ENCODE peak calls at places on chromosome 14, in six cellular contexts. One of them, this sample, is unnamed.
A peak's percentile ranks its signal among the peaks of the same experiment; 100 is the strongest.

GRCh38 chr14:98345186-98345585 is 926.8 kb downstream of the BCL11B start:
- DNase-seq in K562: no peak
- DNase-seq in colonic mucosa: no peak
- DNase-seq in mesenchymal stem cell: no peak
- DNase-seq in endothelial cell of umbilical vein: no peak
- DNase-seq in GM23248: no peak
- DNase-seq in this sample: no peak

GRCh38 chr14:106507354-106507753 is 981.0 kb downstream of the TMEM121 start:
- DNase-seq in K562: no peak
- DNase-seq in colonic mucosa: no peak
- DNase-seq in mesenchymal stem cell: no peak
- DNase-seq in endothelial cell of umbilical vein: no peak
- DNase-seq in GM23248: no peak
- DNase-seq in this sample: no peak

GRCh38 chr14:78543433-78543832 is 373.3 kb downstream of the NRXN3 start:
- DNase-seq in K562: no peak
- DNase-seq in colonic mucosa: no peak
- DNase-seq in mesenchymal stem cell: no peak
- DNase-seq in endothelial cell of umbilical vein: no peak
- DNase-seq in GM23248: no peak
- DNase-seq in this sample: no peak

GRCh38 chr14:67569011-67569650 is 30.9 kb downstream of the PIGH start:
- DNase-seq in K562: no peak
- DNase-seq in colonic mucosa: no peak
- DNase-seq in mesenchymal stem cell: no peak
- DNase-seq in endothelial cell of umbilical vein: no peak
- DNase-seq in GM23248: no peak
- DNase-seq in this sample: no peak

GRCh38 chr14:39023939-39024871 is 78.8 kb downstream of the SEC23A start:
- DNase-seq in K562: no peak
- DNase-seq in colonic mucosa: no peak
- DNase-seq in mesenchymal stem cell: no peak
- DNase-seq in endothelial cell of umbilical vein: no peak
- DNase-seq in GM23248: no peak
- DNase-seq in this sample: no peak

GRCh38 chr14:46717211-46717610 is 65.6 kb upstream of the RPL10L start:
- DNase-seq in K562: no peak
- DNase-seq in colonic mucosa: no peak
- DNase-seq in mesenchymal stem cell: peak; percentile 57
- DNase-seq in endothelial cell of umbilical vein: no peak
- DNase-seq in GM23248: no peak
- DNase-seq in this sample: no peak

GRCh38 chr14:105398726-105399440 is 545 bp downstream of the TEX22 start:
- DNase-seq in K562: peak; percentile 67
- DNase-seq in colonic mucosa: no peak
- DNase-seq in mesenchymal stem cell: no peak
- DNase-seq in endothelial cell of umbilical vein: peak; percentile 71
- DNase-seq in GM23248: peak; percentile 51
- DNase-seq in this sample: no peak

GRCh38 chr14:95496111-95496681 is 20.3 kb downstream of the SYNE3 start:
- DNase-seq in K562: no peak
- DNase-seq in colonic mucosa: no peak
- DNase-seq in mesenchymal stem cell: peak; percentile 87
- DNase-seq in endothelial cell of umbilical vein: peak; percentile 10
- DNase-seq in GM23248: peak; percentile 42
- DNase-seq in this sample: no peak

GRCh38 chr14:43894534-43894933 is 612.5 kb downstream of the FSCB start:
- DNase-seq in K562: peak; percentile 25
- DNase-seq in colonic mucosa: no peak
- DNase-seq in mesenchymal stem cell: peak; percentile 9
- DNase-seq in endothelial cell of umbilical vein: no peak
- DNase-seq in GM23248: peak; percentile 38
- DNase-seq in this sample: no peak

GRCh38 chr14:36520601-36521525 is 831 bp upstream of the NKX2-1 start:
- DNase-seq in K562: peak; percentile 29
- DNase-seq in colonic mucosa: peak; percentile 46
- DNase-seq in mesenchymal stem cell: peak; percentile 30
- DNase-seq in endothelial cell of umbilical vein: peak; percentile 6
- DNase-seq in GM23248: peak; percentile 58
- DNase-seq in this sample: no peak

GRCh38 chr14:28061006-28061405 is 705.6 kb upstream of the FOXG1 start:
- DNase-seq in K562: no peak
- DNase-seq in colonic mucosa: no peak
- DNase-seq in mesenchymal stem cell: no peak
- DNase-seq in endothelial cell of umbilical vein: no peak
- DNase-seq in GM23248: no peak
- DNase-seq in this sample: no peak

GRCh38 chr14:69713976-69714716 is 52.8 kb upstream of the SRSF5 start:
- DNase-seq in K562: no peak
- DNase-seq in colonic mucosa: peak; percentile 69
- DNase-seq in mesenchymal stem cell: no peak
- DNase-seq in endothelial cell of umbilical vein: peak; percentile 47
- DNase-seq in GM23248: no peak
- DNase-seq in this sample: no peak

GRCh38 chr14:76151398-76152332 is at the start of gene GPATCH2L:
- DNase-seq in K562: peak; percentile 96
- DNase-seq in colonic mucosa: peak; percentile 97
- DNase-seq in mesenchymal stem cell: peak; percentile 94
- DNase-seq in endothelial cell of umbilical vein: peak; percentile 86
- DNase-seq in GM23248: peak; percentile 95
- DNase-seq in this sample: peak; percentile 26

GRCh38 chr14:81727243-81727642 is 193.6 kb upstream of the SEL1L start:
- DNase-seq in K562: no peak
- DNase-seq in colonic mucosa: no peak
- DNase-seq in mesenchymal stem cell: no peak
- DNase-seq in endothelial cell of umbilical vein: no peak
- DNase-seq in GM23248: no peak
- DNase-seq in this sample: peak; percentile 20

GRCh38 chr14:71556730-71557129 is 375.5 kb upstream of the RGS6 start:
- DNase-seq in K562: no peak
- DNase-seq in colonic mucosa: no peak
- DNase-seq in mesenchymal stem cell: no peak
- DNase-seq in endothelial cell of umbilical vein: no peak
- DNase-seq in GM23248: no peak
- DNase-seq in this sample: no peak

GRCh38 chr14:70567791-70568190 is 32.7 kb downstream of the MED6 start:
- DNase-seq in K562: peak; percentile 10
- DNase-seq in colonic mucosa: peak; percentile 23
- DNase-seq in mesenchymal stem cell: peak; percentile 46
- DNase-seq in endothelial cell of umbilical vein: peak; percentile 51
- DNase-seq in GM23248: peak; percentile 56
- DNase-seq in this sample: no peak

GRCh38 chr14:94500264-94500663 is 9.0 kb downstream of the SERPINA12 start:
- DNase-seq in K562: no peak
- DNase-seq in colonic mucosa: no peak
- DNase-seq in mesenchymal stem cell: no peak
- DNase-seq in endothelial cell of umbilical vein: no peak
- DNase-seq in GM23248: no peak
- DNase-seq in this sample: no peak

DNA sequence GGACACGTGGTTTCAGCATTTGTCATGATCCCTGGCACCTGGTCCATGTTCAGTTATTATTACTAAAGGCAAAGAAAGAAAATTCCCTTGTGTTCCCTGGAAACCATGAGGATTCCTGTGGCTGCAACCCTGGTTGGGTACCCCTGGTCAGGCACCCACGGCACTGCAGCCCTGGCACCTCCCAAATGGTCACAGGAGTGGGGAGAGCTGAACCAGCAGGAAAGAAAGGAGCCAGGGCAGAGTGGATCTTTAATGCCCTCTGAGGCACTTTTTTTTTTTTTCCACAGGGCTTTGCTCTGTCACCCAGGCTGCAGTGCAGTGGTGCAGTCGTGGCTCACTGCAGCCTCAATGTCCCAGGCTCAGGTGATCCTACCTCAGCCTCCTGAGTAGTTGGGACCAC is 17.5 kb downstream of the CINP start:
- DNase-seq in K562: no peak
- DNase-seq in colonic mucosa: no peak
- DNase-seq in mesenchymal stem cell: no peak
- DNase-seq in endothelial cell of umbilical vein: no peak
- DNase-seq in GM23248: no peak
- DNase-seq in this sample: no peak
- H3K9ac ChIP-seq in K562: no peak overlapping the region
- H3K9ac ChIP-seq in colonic mucosa: no peak overlapping the region
- H3K9ac ChIP-seq in mesenchymal stem cell: no peak overlapping the region
- H3K9ac ChIP-seq in endothelial cell of umbilical vein: no peak overlapping the region
- H3K9ac ChIP-seq in GM23248: no peak overlapping the region
- H3K9ac ChIP-seq in this sample: no peak overlapping the region

GRCh38 chr14:102511538-102511937 is 2.0 kb upstream of the ANKRD9 start:
- DNase-seq in K562: no peak
- DNase-seq in colonic mucosa: peak; percentile 83
- DNase-seq in mesenchymal stem cell: no peak
- DNase-seq in endothelial cell of umbilical vein: no peak
- DNase-seq in GM23248: no peak
- DNase-seq in this sample: no peak

GRCh38 chr14:102512713-102513373 is 3.3 kb upstream of the ANKRD9 start:
- DNase-seq in K562: no peak
- DNase-seq in colonic mucosa: no peak
- DNase-seq in mesenchymal stem cell: no peak
- DNase-seq in endothelial cell of umbilical vein: no peak
- DNase-seq in GM23248: no peak
- DNase-seq in this sample: no peak

GRCh38 chr14:102509744-102510615 is at the start of gene ANKRD9:
- DNase-seq in K562: peak; percentile 87
- DNase-seq in colonic mucosa: peak; percentile 96
- DNase-seq in mesenchymal stem cell: peak; percentile 93
- DNase-seq in endothelial cell of umbilical vein: peak; percentile 94
- DNase-seq in GM23248: peak; percentile 97
- DNase-seq in this sample: no peak

GRCh38 chr14:102508774-102509743 is 517 bp downstream of the ANKRD9 start:
- DNase-seq in K562: peak; percentile 59
- DNase-seq in colonic mucosa: peak; percentile 62
- DNase-seq in mesenchymal stem cell: peak; percentile 67
- DNase-seq in endothelial cell of umbilical vein: peak; percentile 35
- DNase-seq in GM23248: peak; percentile 82
- DNase-seq in this sample: no peak

DNA sequence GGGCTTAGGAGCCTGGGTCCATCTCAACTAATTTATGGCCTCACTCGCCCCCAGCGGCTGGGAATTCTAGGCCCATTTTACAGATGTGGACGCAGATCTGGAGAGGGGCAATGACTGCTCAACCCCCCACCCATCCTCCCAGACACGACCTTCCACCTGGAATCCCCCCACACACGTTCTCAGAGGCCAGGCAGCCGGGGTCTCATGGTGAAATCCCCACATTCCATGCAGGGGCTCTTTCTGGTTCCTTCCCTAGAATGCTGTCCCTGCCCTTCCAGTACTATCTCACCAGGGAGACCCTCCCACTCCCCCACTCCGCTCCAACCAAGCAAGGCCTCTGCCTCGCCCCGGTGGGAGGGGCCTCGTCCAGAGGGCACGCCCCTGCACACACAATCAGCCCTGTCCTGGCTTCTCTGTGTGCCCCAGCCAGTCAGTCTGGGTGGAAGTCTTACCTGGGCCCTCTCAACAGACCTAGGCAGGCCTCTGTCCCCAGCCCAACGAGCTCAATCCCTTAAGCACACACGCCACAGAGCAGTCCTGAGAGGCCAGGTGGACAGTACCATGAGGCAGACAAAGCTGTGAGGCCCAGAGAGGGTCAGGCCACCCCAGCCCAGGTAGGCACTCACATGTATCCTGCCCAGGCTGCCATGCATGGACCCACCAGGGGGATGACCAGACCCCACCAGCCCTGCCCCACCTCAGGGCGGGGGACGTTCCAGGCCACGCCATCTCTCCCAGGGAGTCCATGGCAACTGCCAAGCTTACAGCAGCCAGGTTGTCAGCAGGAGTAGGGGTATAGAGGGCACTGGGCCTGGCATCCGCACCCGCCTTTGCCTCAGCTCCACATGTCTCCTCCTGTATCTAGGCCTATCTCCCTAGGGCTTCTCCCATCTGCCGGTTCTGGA is 1.3 kb upstream of the ANKRD9 start:
- DNase-seq in K562: peak; percentile 73
- DNase-seq in colonic mucosa: peak; percentile 94
- DNase-seq in mesenchymal stem cell: no peak
- DNase-seq in endothelial cell of umbilical vein: no peak
- DNase-seq in GM23248: no peak
- DNase-seq in this sample: no peak
- H3K9ac ChIP-seq in K562: peak overlapping the region; percentile 91
- H3K9ac ChIP-seq in colonic mucosa: peak overlapping the region; percentile 94
- H3K9ac ChIP-seq in mesenchymal stem cell: peak overlapping the region; percentile 82
- H3K9ac ChIP-seq in endothelial cell of umbilical vein: no peak overlapping the region
- H3K9ac ChIP-seq in GM23248: no peak overlapping the region
- H3K9ac ChIP-seq in this sample: no peak overlapping the region

DNA sequence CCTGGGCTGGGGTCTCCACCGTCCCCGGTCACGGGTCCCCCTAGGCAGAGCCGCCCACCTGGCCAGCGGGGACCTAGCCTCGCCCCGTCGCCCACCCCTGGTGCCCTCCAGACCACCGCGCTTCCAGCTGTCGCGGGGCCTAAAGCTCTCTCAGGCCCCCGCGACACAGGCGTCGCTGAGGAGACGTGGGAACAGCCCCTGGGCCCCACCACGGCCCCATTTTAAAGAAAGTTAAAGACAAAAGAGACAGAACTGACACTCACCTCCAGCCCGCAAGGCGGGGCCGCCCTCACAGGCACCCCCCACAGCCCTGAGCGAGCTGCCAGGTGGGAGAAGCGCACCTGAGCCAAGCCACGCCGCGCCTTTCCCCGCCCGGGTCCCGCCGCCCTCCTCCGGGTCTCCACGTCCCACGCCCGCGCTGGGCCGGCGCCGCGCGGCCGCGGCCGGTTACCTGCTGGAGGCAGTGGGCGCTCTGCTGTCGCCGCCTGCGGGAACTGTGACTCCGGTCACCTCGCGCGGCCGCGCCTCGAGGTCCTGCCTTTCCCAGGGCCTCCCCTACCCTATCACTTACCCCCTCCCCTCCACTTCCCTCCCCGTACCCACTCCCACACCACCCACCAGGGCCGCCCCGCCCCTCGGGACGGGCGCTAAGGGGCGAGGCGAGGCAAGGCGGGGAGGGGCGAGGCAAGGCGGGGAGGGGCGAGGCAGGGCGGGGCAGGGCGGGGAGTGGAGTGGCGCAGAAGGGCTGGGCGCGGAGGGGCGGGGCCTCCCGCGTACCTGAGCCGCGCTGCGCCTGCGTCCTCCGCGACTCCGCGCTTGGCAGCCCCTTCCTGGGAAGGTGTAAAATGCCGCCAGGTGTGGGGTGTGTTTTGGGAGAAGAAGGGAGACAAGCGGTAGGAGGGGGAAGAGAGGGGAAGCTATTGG is 31.2 kb downstream of the TC2N start:
- DNase-seq in K562: peak; percentile 89
- DNase-seq in colonic mucosa: peak; percentile 89
- DNase-seq in mesenchymal stem cell: peak; percentile 4
- DNase-seq in endothelial cell of umbilical vein: no peak
- DNase-seq in GM23248: peak; percentile 20
- DNase-seq in this sample: no peak
- H3K9ac ChIP-seq in K562: peak overlapping the region; percentile 90
- H3K9ac ChIP-seq in colonic mucosa: peak overlapping the region; percentile 78
- H3K9ac ChIP-seq in mesenchymal stem cell: peak overlapping the region; percentile 36
- H3K9ac ChIP-seq in endothelial cell of umbilical vein: no peak overlapping the region
- H3K9ac ChIP-seq in GM23248: no peak overlapping the region
- H3K9ac ChIP-seq in this sample: no peak overlapping the region

DNA sequence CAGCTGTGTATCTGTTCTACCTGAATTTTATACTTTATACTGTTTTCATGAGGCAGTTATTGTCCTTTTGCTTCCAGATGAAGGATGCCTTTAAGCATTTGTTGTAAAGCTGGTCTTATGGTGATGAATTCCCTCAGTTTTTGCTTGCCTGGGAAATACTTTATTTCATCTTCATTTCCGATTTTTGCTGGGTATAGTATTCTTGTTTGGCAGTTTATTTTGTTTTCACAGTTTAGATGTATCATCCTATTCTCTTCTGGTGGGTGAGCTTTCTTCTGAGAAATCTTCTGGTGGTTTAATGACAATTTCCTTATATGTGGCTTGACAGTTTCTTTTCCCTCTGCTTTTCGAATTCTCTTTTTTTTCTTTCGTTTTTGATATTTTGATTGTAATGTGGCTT is 188.1 kb downstream of the NUBPL start:
- DNase-seq in K562: no peak
- DNase-seq in colonic mucosa: no peak
- DNase-seq in mesenchymal stem cell: no peak
- DNase-seq in endothelial cell of umbilical vein: no peak
- DNase-seq in GM23248: no peak
- DNase-seq in this sample: no peak
- H3K9ac ChIP-seq in K562: no peak overlapping the region
- H3K9ac ChIP-seq in colonic mucosa: no peak overlapping the region
- H3K9ac ChIP-seq in mesenchymal stem cell: no peak overlapping the region
- H3K9ac ChIP-seq in endothelial cell of umbilical vein: no peak overlapping the region
- H3K9ac ChIP-seq in GM23248: no peak overlapping the region
- H3K9ac ChIP-seq in this sample: no peak overlapping the region